ENCODE peak calls at places on chromosomes 16 and 17, in six cellular contexts. One of them, this sample, is unnamed.

GRCh38 chr16:19706846-19707245 is 11.2 kb downstream of the KNOP1 start:
- DNase-seq in fibroblast of the aortic adventitia: no peak
- DNase-seq in GM23248: no peak
- DNase-seq in adipocyte: no peak
- DNase-seq in activated T-cell treated with anti-CD3 and anti-CD28 coated beads, Interleukin-2, amount 50 U/mL, for 4 hours: no peak
- DNase-seq in effector memory CD4-positive, alpha-beta T cell: no peak
- DNase-seq in this sample: no peak

GRCh38 chr17:29760279-29760721 is 137.6 kb upstream of the CORO6 start:
- DNase-seq in effector memory CD4-positive, alpha-beta T cell: peak
- DNase-seq in fibroblast of the aortic adventitia: peak
- DNase-seq in activated T-cell treated with anti-CD3 and anti-CD28 coated beads, Interleukin-2, amount 50 U/mL, for 4 hours: peak
- DNase-seq in GM23248: peak
- DNase-seq in adipocyte: peak
- DNase-seq in this sample: peak

GRCh38 chr17:61492759-61493526 is 40.7 kb downstream of the TBX4 start:
- DNase-seq in effector memory CD4-positive, alpha-beta T cell: no peak
- DNase-seq in GM23248: peak
- DNase-seq in activated T-cell treated with anti-CD3 and anti-CD28 coated beads, Interleukin-2, amount 50 U/mL, for 4 hours: no peak
- DNase-seq in adipocyte: peak
- DNase-seq in fibroblast of the aortic adventitia: peak
- DNase-seq in this sample: peak

GRCh38 chr17:81906476-81907218 is 4.6 kb downstream of the PCYT2 start:
- DNase-seq in effector memory CD4-positive, alpha-beta T cell: no peak
- DNase-seq in fibroblast of the aortic adventitia: no peak
- DNase-seq in GM23248: no peak
- DNase-seq in activated T-cell treated with anti-CD3 and anti-CD28 coated beads, Interleukin-2, amount 50 U/mL, for 4 hours: no peak
- DNase-seq in adipocyte: no peak
- DNase-seq in this sample: no peak

GRCh38 chr17:4199818-4200402 is 56.9 kb downstream of the CYB5D2 start:
- DNase-seq in activated T-cell treated with anti-CD3 and anti-CD28 coated beads, Interleukin-2, amount 50 U/mL, for 4 hours: no peak
- DNase-seq in fibroblast of the aortic adventitia: peak
- DNase-seq in effector memory CD4-positive, alpha-beta T cell: no peak
- DNase-seq in GM23248: peak
- DNase-seq in adipocyte: peak
- DNase-seq in this sample: peak

GRCh38 chr17:49200423-49201083 is 9.8 kb downstream of the GNGT2 start:
- DNase-seq in effector memory CD4-positive, alpha-beta T cell: no peak
- DNase-seq in GM23248: no peak
- DNase-seq in adipocyte: no peak
- DNase-seq in fibroblast of the aortic adventitia: no peak
- DNase-seq in activated T-cell treated with anti-CD3 and anti-CD28 coated beads, Interleukin-2, amount 50 U/mL, for 4 hours: no peak
- DNase-seq in this sample: no peak

GRCh38 chr16:1816396-1817275 is 10.0 kb downstream of the HAGH start:
- DNase-seq in adipocyte: no peak
- DNase-seq in activated T-cell treated with anti-CD3 and anti-CD28 coated beads, Interleukin-2, amount 50 U/mL, for 4 hours: no peak
- DNase-seq in effector memory CD4-positive, alpha-beta T cell: no peak
- DNase-seq in fibroblast of the aortic adventitia: no peak
- DNase-seq in GM23248: no peak
- DNase-seq in this sample: no peak

GRCh38 chr17:56884483-56885144 is 29.2 kb downstream of the TRIM25 start:
- DNase-seq in fibroblast of the aortic adventitia: no peak
- DNase-seq in activated T-cell treated with anti-CD3 and anti-CD28 coated beads, Interleukin-2, amount 50 U/mL, for 4 hours: no peak
- DNase-seq in adipocyte: no peak
- DNase-seq in GM23248: no peak
- DNase-seq in effector memory CD4-positive, alpha-beta T cell: no peak
- DNase-seq in this sample: no peak

GRCh38 chr17:30336369-30337171 is 2.7 kb upstream of the TMIGD1 start:
- DNase-seq in GM23248: peak
- DNase-seq in effector memory CD4-positive, alpha-beta T cell: peak
- DNase-seq in fibroblast of the aortic adventitia: peak
- DNase-seq in adipocyte: peak
- DNase-seq in activated T-cell treated with anti-CD3 and anti-CD28 coated beads, Interleukin-2, amount 50 U/mL, for 4 hours: peak
- DNase-seq in this sample: peak

GRCh38 chr16:67181346-67181745 is 2.4 kb downstream of the MATCAP1 start:
- DNase-seq in effector memory CD4-positive, alpha-beta T cell: no peak
- DNase-seq in fibroblast of the aortic adventitia: peak
- DNase-seq in adipocyte: peak
- DNase-seq in GM23248: peak
- DNase-seq in activated T-cell treated with anti-CD3 and anti-CD28 coated beads, Interleukin-2, amount 50 U/mL, for 4 hours: no peak
- DNase-seq in this sample: peak

GRCh38 chr16:5028950-5029475 is 4.7 kb downstream of the NAGPA start:
- DNase-seq in effector memory CD4-positive, alpha-beta T cell: no peak
- DNase-seq in adipocyte: no peak
- DNase-seq in GM23248: no peak
- DNase-seq in fibroblast of the aortic adventitia: no peak
- DNase-seq in activated T-cell treated with anti-CD3 and anti-CD28 coated beads, Interleukin-2, amount 50 U/mL, for 4 hours: no peak
- DNase-seq in this sample: no peak

GRCh38 chr17:21345236-21345635 is 30.9 kb upstream of the KCNJ12 start:
- DNase-seq in fibroblast of the aortic adventitia: no peak
- DNase-seq in activated T-cell treated with anti-CD3 and anti-CD28 coated beads, Interleukin-2, amount 50 U/mL, for 4 hours: no peak
- DNase-seq in GM23248: no peak
- DNase-seq in adipocyte: peak
- DNase-seq in effector memory CD4-positive, alpha-beta T cell: no peak
- DNase-seq in this sample: no peak

GRCh38 chr16:5108505-5109158 is 11.0 kb upstream of the EEF2KMT start:
- DNase-seq in effector memory CD4-positive, alpha-beta T cell: no peak
- DNase-seq in GM23248: no peak
- DNase-seq in activated T-cell treated with anti-CD3 and anti-CD28 coated beads, Interleukin-2, amount 50 U/mL, for 4 hours: no peak
- DNase-seq in adipocyte: no peak
- DNase-seq in fibroblast of the aortic adventitia: no peak
- DNase-seq in this sample: no peak

GRCh38 chr17:50589112-50589712 is 28.7 kb downstream of the CACNA1G start:
- DNase-seq in activated T-cell treated with anti-CD3 and anti-CD28 coated beads, Interleukin-2, amount 50 U/mL, for 4 hours: no peak
- DNase-seq in GM23248: peak
- DNase-seq in fibroblast of the aortic adventitia: peak
- DNase-seq in adipocyte: no peak
- DNase-seq in effector memory CD4-positive, alpha-beta T cell: no peak
- DNase-seq in this sample: peak

GRCh38 chr17:47694818-47695663 is 1.1 kb downstream of the TBKBP1 start:
- DNase-seq in activated T-cell treated with anti-CD3 and anti-CD28 coated beads, Interleukin-2, amount 50 U/mL, for 4 hours: peak
- DNase-seq in effector memory CD4-positive, alpha-beta T cell: no peak
- DNase-seq in adipocyte: peak
- DNase-seq in fibroblast of the aortic adventitia: peak
- DNase-seq in GM23248: peak
- DNase-seq in this sample: peak

GRCh38 chr16:2985457-2985856 is 5.2 kb upstream of the PKMYT1 start:
- DNase-seq in activated T-cell treated with anti-CD3 and anti-CD28 coated beads, Interleukin-2, amount 50 U/mL, for 4 hours: no peak
- DNase-seq in fibroblast of the aortic adventitia: no peak
- DNase-seq in adipocyte: no peak
- DNase-seq in effector memory CD4-positive, alpha-beta T cell: no peak
- DNase-seq in GM23248: no peak
- DNase-seq in this sample: no peak

GRCh38 chr16:81410643-81411235 is 33.9 kb upstream of the CMIP start:
- DNase-seq in fibroblast of the aortic adventitia: peak
- DNase-seq in effector memory CD4-positive, alpha-beta T cell: no peak
- DNase-seq in GM23248: no peak
- DNase-seq in adipocyte: no peak
- DNase-seq in activated T-cell treated with anti-CD3 and anti-CD28 coated beads, Interleukin-2, amount 50 U/mL, for 4 hours: no peak
- DNase-seq in this sample: peak

GRCh38 chr17:16269658-16270057 is 52.6 kb downstream of the PIGL start:
- DNase-seq in adipocyte: peak
- DNase-seq in activated T-cell treated with anti-CD3 and anti-CD28 coated beads, Interleukin-2, amount 50 U/mL, for 4 hours: no peak
- DNase-seq in GM23248: peak
- DNase-seq in effector memory CD4-positive, alpha-beta T cell: no peak
- DNase-seq in fibroblast of the aortic adventitia: peak
- DNase-seq in this sample: peak

This sample was measured in EH.